ENCODE peak calls at places on chromosomes 1 and 21, in ten cellular contexts. U is BJ, G is Peyer's patch, K is AG04449, V is heart right ventricle, O is uterus, Z is astrocyte of the spinal cord, P is epithelial cell of esophagus, C is fibroblast of lung, R is hepatocyte. X is an unnamed sample.

GRCh38 chr1:9061949-9062555 is 7.4 kb downstream of the SLC2A5 start:
- DNase-seq in U (no peak), G (no peak), K (no peak), V (no peak), O (no peak), Z (peak), P (no peak), C (peak), R (no peak), X (no peak)

GRCh38 chr1:189369612-189370011 is 1108.1 kb downstream of the BRINP3 start:
- DNase-seq in U (no peak), G (no peak), K (no peak), V (no peak), O (no peak), Z (no peak), P (no peak), C (no peak), R (no peak), X (no peak)

GRCh38 chr21:44871576-44872265 is 1.8 kb downstream of the PTTG1IP start:
- DNase-seq in U (peak), G (peak), K (no peak), V (no peak), O (no peak), Z (peak), P (peak), C (peak), R (peak), X (no peak)

GRCh38 chr1:230084408-230085177 is 17.6 kb downstream of the GALNT2 start:
- DNase-seq in U (peak), G (no peak), K (peak), V (peak), O (no peak), Z (peak), P (peak), C (peak), R (peak), X (no peak)

GRCh38 chr1:52706941-52707926 is 9.1 kb upstream of the COA7 start:
- DNase-seq in U (no peak), G (no peak), K (no peak), V (no peak), O (no peak), Z (no peak), P (no peak), C (no peak), R (peak), X (no peak)

GRCh38 chr21:18249542-18250152 is 5.0 kb downstream of the CHODL start:
- DNase-seq in U (no peak), G (no peak), K (no peak), V (no peak), O (no peak), Z (no peak), P (no peak), C (no peak), R (no peak), X (no peak)

GRCh38 chr1:156342556-156342955 is 4.2 kb downstream of the TSACC start:
- DNase-seq in U (peak), G (no peak), K (no peak), V (no peak), O (no peak), Z (no peak), P (no peak), C (no peak), R (no peak), X (no peak)

GRCh38 chr1:79781261-79781660 is 774.7 kb upstream of the ADGRL4 start:
- DNase-seq in U (no peak), G (no peak), K (no peak), V (no peak), O (no peak), Z (no peak), P (peak), C (no peak), R (no peak), X (no peak)

GRCh38 chr1:88457197-88457596 is 226.9 kb upstream of the PKN2 start:
- DNase-seq in U (no peak), G (no peak), K (no peak), V (no peak), O (no peak), Z (no peak), P (no peak), C (no peak), R (no peak), X (no peak)

GRCh38 chr1:46613661-46614603 is 2.7 kb downstream of the MOB3C start:
- DNase-seq in U (no peak), G (peak), K (no peak), V (peak), O (peak), Z (peak), P (peak), C (peak), R (peak), X (peak)

GRCh38 chr21:26806734-26807372 is 38.4 kb downstream of the ADAMTS1 start:
- DNase-seq in U (no peak), G (no peak), K (no peak), V (no peak), O (no peak), Z (peak), P (peak), C (peak), R (no peak), X (no peak)

GRCh38 chr1:174726167-174726879 is 273.4 kb upstream of the CACYBP start:
- DNase-seq in U (no peak), G (no peak), K (no peak), V (no peak), O (no peak), Z (peak), P (peak), C (peak), R (peak), X (no peak)

GRCh38 chr21:38894899-38895298 is 89.2 kb downstream of the ETS2 start:
- DNase-seq in U (no peak), G (no peak), K (no peak), V (no peak), O (no peak), Z (no peak), P (no peak), C (no peak), R (no peak), X (no peak)

GRCh38 chr1:177171536-177172123 is 872 bp downstream of the BRINP2 start:
- DNase-seq in U (no peak), G (no peak), K (no peak), V (no peak), O (no peak), Z (no peak), P (no peak), C (peak), R (no peak), X (no peak)

GRCh38 chr21:21002137-21002536 is 3.9 kb downstream of the NCAM2 start:
- DNase-seq in U (no peak), G (no peak), K (no peak), V (no peak), O (no peak), Z (no peak), P (no peak), C (no peak), R (no peak), X (no peak)

GRCh38 chr21:21262048-21262447 is 263.8 kb downstream of the NCAM2 start:
- DNase-seq in U (no peak), G (no peak), K (no peak), V (no peak), O (no peak), Z (no peak), P (no peak), C (no peak), R (no peak), X (no peak)

GRCh38 chr1:116254776-116255175 is 118.3 kb upstream of the ATP1A1 start:
- DNase-seq in U (no peak), G (peak), K (no peak), V (no peak), O (no peak), Z (no peak), P (peak), C (no peak), R (no peak), X (no peak)

GRCh38 chr1:113326976-113327375 is 63.3 kb upstream of the MAGI3 start:
- DNase-seq in U (no peak), G (no peak), K (no peak), V (no peak), O (no peak), Z (no peak), P (peak), C (no peak), R (no peak), X (no peak)

GRCh38 chr1:145999321-146000024 is 3.1 kb upstream of the TXNIP start:
- DNase-seq in U (no peak), G (no peak), K (no peak), V (no peak), O (peak), Z (no peak), P (no peak), C (no peak), R (no peak), X (no peak)

GRCh38 chr1:21435646-21436487 is 4.1 kb upstream of the NBPF3 start:
- DNase-seq in U (no peak), G (no peak), K (no peak), V (no peak), O (no peak), Z (no peak), P (no peak), C (no peak), R (no peak), X (no peak)
- H3K4me3 ChIP-seq in U (no peak), G (no peak), K (no peak), V (peak), O (no peak), Z (no peak), P (no peak), C (no peak), R (no peak), X (peak)

GRCh38 chr21:43721225-43721605 is 2.3 kb downstream of the PDXK start:
- DNase-seq in U (no peak), G (no peak), K (no peak), V (no peak), O (no peak), Z (no peak), P (no peak), C (no peak), R (peak), X (no peak)

GRCh38 chr21:43718872-43719747 is at the start of gene PDXK:
- DNase-seq in U (no peak), G (peak), K (no peak), V (peak), O (peak), Z (peak), P (peak), C (peak), R (peak), X (peak)

GRCh38 chr21:43719748-43720538 is 1.0 kb downstream of the PDXK start:
- DNase-seq in U (no peak), G (peak), K (no peak), V (no peak), O (peak), Z (no peak), P (no peak), C (no peak), R (no peak), X (no peak)

GRCh38 chr21:43721939-43722338 is 3.0 kb downstream of the PDXK start:
- DNase-seq in U (no peak), G (peak), K (no peak), V (no peak), O (no peak), Z (no peak), P (no peak), C (no peak), R (no peak), X (no peak)

GRCh38 chr21:43720539-43721224 is 1.8 kb downstream of the PDXK start:
- DNase-seq in U (no peak), G (no peak), K (no peak), V (no peak), O (no peak), Z (no peak), P (no peak), C (no peak), R (peak), X (no peak)
- H3K4me3 ChIP-seq in U (peak), G (peak), K (peak), V (peak), O (peak), Z (peak), P (peak), C (peak), R (peak), X (peak)

GRCh38 chr1:16146888-16147614 is 8.8 kb downstream of the EPHA2 start:
- DNase-seq in U (no peak), G (no peak), K (no peak), V (no peak), O (no peak), Z (no peak), P (no peak), C (no peak), R (no peak), X (no peak)

GRCh38 chr1:16144325-16145029 is 11.4 kb downstream of the EPHA2 start:
- DNase-seq in U (no peak), G (no peak), K (no peak), V (no peak), O (no peak), Z (no peak), P (no peak), C (no peak), R (no peak), X (no peak)

GRCh38 chr1:16145030-16145987 is 10.6 kb downstream of the EPHA2 start:
- DNase-seq in U (no peak), G (peak), K (no peak), V (peak), O (peak), Z (peak), P (peak), C (peak), R (peak), X (no peak)

GRCh38 chr1:16147615-16147926 is 8.3 kb downstream of the EPHA2 start:
- DNase-seq in U (no peak), G (no peak), K (no peak), V (no peak), O (no peak), Z (no peak), P (no peak), C (no peak), R (no peak), X (no peak)

DNA sequence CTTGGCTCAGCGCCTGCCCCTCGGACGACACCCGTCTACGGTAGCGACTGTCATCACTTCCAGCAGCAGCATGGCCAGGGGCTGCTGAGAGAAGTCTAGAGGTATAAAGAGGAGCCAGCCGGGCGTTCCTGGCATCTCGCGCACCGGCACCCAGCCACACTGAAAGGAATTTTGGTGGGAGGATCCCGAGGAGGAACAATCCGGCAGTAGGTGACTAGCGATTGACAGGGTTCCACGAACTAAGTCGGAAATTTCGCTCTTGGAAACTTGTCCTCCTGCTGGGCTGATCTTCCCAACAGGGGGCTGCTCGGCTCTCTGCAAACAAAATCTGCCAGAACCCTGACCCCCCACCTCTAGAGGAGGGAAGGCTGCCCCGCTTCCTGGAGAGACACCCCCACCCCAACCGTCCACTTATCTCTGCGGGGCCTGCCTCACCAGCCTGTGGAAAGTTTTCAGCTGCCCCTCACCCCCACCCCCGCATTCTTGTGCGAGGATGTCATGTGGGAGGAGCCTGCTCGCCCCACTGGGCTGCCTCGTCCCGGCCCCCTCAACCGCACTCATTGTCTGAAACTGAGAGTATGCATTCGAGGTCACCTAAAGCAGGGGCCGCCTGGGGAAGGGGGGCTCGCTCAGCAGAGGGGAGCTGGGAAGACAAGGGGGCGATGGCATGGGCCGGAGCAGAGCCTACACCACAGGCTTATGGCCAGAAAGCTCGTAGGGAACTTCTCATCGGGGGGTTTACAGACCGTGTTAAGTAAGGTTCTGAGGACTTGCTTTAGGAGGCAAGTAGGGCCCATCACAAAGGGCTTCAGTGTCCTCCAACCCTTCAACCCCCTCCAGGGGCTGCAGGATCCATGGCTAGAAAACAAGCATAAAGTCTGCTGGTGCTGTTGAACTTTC is 9.6 kb downstream of the EPHA2 start:
- DNase-seq in U (no peak), G (no peak), K (no peak), V (peak), O (peak), Z (peak), P (peak), C (peak), R (peak), X (no peak)
- H3K4me3 ChIP-seq in U (peak), G (peak), K (peak), V (peak), O (peak), Z (peak), P (peak), C (peak), R (no peak), X (no peak)

GRCh38 chr21:33682992-33683627 is 40.8 kb downstream of the ITSN1 start:
- DNase-seq in U (peak), G (no peak), K (peak), V (no peak), O (no peak), Z (peak), P (peak), C (peak), R (peak), X (no peak)
- H3K4me3 ChIP-seq in U (no peak), G (no peak), K (no peak), V (no peak), O (no peak), Z (no peak), P (no peak), C (no peak), R (no peak), X (no peak)

DNA sequence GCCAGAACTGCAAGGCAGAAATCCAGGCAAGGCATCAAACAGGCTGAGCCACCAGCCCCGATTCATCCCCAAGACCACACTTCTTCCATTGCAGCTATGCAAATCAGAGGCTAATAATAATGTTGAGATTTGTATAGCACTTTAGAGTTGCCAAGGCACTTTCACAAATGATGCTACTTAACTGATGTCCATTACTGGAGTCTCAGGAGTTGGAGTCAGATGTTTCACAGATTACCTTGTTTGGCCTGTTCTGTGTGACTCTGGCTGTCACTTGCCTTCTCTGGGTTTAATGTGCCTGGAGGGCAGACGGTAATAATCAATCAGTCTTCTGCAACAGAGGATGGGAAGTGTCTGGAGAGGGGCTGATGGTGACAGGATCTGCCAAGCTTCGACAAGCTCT is 40.8 kb upstream of the MPZL1 start:
- DNase-seq in U (no peak), G (no peak), K (no peak), V (no peak), O (no peak), Z (no peak), P (no peak), C (no peak), R (no peak), X (no peak)
- H3K4me3 ChIP-seq in U (no peak), G (no peak), K (no peak), V (no peak), O (no peak), Z (no peak), P (no peak), C (no peak), R (no peak), X (no peak)